ENCODE peak calls at places on chromosomes 1 and 21, in four cellular contexts. One of them, this sample, is unnamed.

GRCh38 chr1:87953732-87954344 is 625.2 kb downstream of the LMO4 start:
- DNase-seq in mucosa of descending colon: peak
- DNase-seq in GM23338: peak
- DNase-seq in uterus: peak
- DNase-seq in this sample: peak

GRCh38 chr1:109207472-109208103 is 6.1 kb upstream of the SARS1 start:
- DNase-seq in uterus: no peak
- DNase-seq in GM23338: no peak
- DNase-seq in mucosa of descending colon: no peak
- DNase-seq in this sample: no peak

GRCh38 chr1:185426761-185427698 is 110.0 kb upstream of the IVNS1ABP start:
- DNase-seq in GM23338: peak
- DNase-seq in uterus: no peak
- DNase-seq in mucosa of descending colon: no peak
- DNase-seq in this sample: no peak

GRCh38 chr1:20373764-20374163 is 83.1 kb downstream of the VWA5B1 start:
- DNase-seq in mucosa of descending colon: no peak
- DNase-seq in GM23338: no peak
- DNase-seq in uterus: no peak
- DNase-seq in this sample: no peak

GRCh38 chr21:42997053-42997452 is 22.7 kb downstream of the PKNOX1 start:
- DNase-seq in GM23338: no peak
- DNase-seq in mucosa of descending colon: no peak
- DNase-seq in uterus: peak
- DNase-seq in this sample: no peak

GRCh38 chr1:59502009-59502691 is 205.3 kb downstream of the FGGY start:
- DNase-seq in GM23338: no peak
- DNase-seq in mucosa of descending colon: no peak
- DNase-seq in uterus: no peak
- DNase-seq in this sample: no peak

GRCh38 chr1:46613661-46614603 is 2.7 kb downstream of the MOB3C start:
- DNase-seq in GM23338: peak
- DNase-seq in mucosa of descending colon: peak
- DNase-seq in uterus: peak
- DNase-seq in this sample: no peak

GRCh38 chr1:88892146-88892877 is 945 bp upstream of the GTF2B start:
- DNase-seq in mucosa of descending colon: no peak
- DNase-seq in uterus: no peak
- DNase-seq in GM23338: peak
- DNase-seq in this sample: no peak

GRCh38 chr1:157390646-157391045 is 161.7 kb downstream of the FCRL5 start:
- DNase-seq in GM23338: no peak
- DNase-seq in mucosa of descending colon: no peak
- DNase-seq in uterus: no peak
- DNase-seq in this sample: no peak

GRCh38 chr1:13812456-13813397 is 112.7 kb downstream of the PRDM2 start:
- DNase-seq in GM23338: no peak
- DNase-seq in mucosa of descending colon: no peak
- DNase-seq in uterus: no peak
- DNase-seq in this sample: no peak

GRCh38 chr21:43597052-43597451 is 62.2 kb downstream of the HSF2BP start:
- DNase-seq in uterus: no peak
- DNase-seq in mucosa of descending colon: no peak
- DNase-seq in GM23338: no peak
- DNase-seq in this sample: no peak

GRCh38 chr1:113146242-113147072 is 73.5 kb downstream of the LRIG2 start:
- DNase-seq in mucosa of descending colon: no peak
- DNase-seq in uterus: no peak
- DNase-seq in GM23338: no peak
- DNase-seq in this sample: no peak

GRCh38 chr1:111510003-111510380 is 6.6 kb upstream of the ADORA3 start:
- DNase-seq in uterus: peak
- DNase-seq in mucosa of descending colon: no peak
- DNase-seq in GM23338: no peak
- DNase-seq in this sample: no peak

GRCh38 chr1:210239295-210240155 is 6.9 kb downstream of the SERTAD4 start:
- DNase-seq in mucosa of descending colon: no peak
- DNase-seq in GM23338: peak
- DNase-seq in uterus: no peak
- DNase-seq in this sample: no peak

GRCh38 chr1:94929351-94929814 is 2.5 kb upstream of the CNN3 start:
- DNase-seq in GM23338: no peak
- DNase-seq in uterus: peak
- DNase-seq in mucosa of descending colon: peak
- DNase-seq in this sample: no peak

GRCh38 chr1:84259376-84259775 is 42.1 kb upstream of the SAMD13 start:
- DNase-seq in uterus: no peak
- DNase-seq in mucosa of descending colon: no peak
- DNase-seq in GM23338: no peak
- DNase-seq in this sample: no peak

GRCh38 chr21:31888936-31889371 is 16.1 kb downstream of the HUNK start:
- DNase-seq in GM23338: peak
- DNase-seq in uterus: no peak
- DNase-seq in mucosa of descending colon: no peak
- DNase-seq in this sample: no peak

GRCh38 chr21:35719105-35719504 is 341.2 kb downstream of the SETD4 start:
- DNase-seq in mucosa of descending colon: no peak
- DNase-seq in GM23338: no peak
- DNase-seq in uterus: no peak
- DNase-seq in this sample: no peak

GRCh38 chr21:41133896-41134522 is 34.0 kb upstream of the BACE2 start:
- DNase-seq in uterus: no peak
- DNase-seq in mucosa of descending colon: no peak
- DNase-seq in GM23338: peak
- DNase-seq in this sample: no peak

GRCh38 chr1:94962745-94963265 is 35.9 kb upstream of the CNN3 start:
- DNase-seq in mucosa of descending colon: peak
- DNase-seq in GM23338: no peak
- DNase-seq in uterus: peak
- DNase-seq in this sample: peak

GRCh38 chr21:25925936-25926335 is 191.2 kb downstream of the GABPA start:
- DNase-seq in GM23338: no peak
- DNase-seq in uterus: peak
- DNase-seq in mucosa of descending colon: no peak
- DNase-seq in this sample: no peak

GRCh38 chr1:79777481-79778219 is 771.1 kb upstream of the ADGRL4 start:
- DNase-seq in GM23338: peak
- DNase-seq in uterus: no peak
- DNase-seq in mucosa of descending colon: no peak
- DNase-seq in this sample: peak

GRCh38 chr1:198970919-198971318 is 332.1 kb downstream of the PTPRC start:
- DNase-seq in GM23338: no peak
- DNase-seq in mucosa of descending colon: no peak
- DNase-seq in uterus: no peak
- DNase-seq in this sample: no peak

GRCh38 chr1:204578867-204579664 is 62.9 kb downstream of the MDM4 start:
- DNase-seq in GM23338: peak
- DNase-seq in uterus: no peak
- DNase-seq in mucosa of descending colon: peak
- DNase-seq in this sample: peak

GRCh38 chr1:43776043-43776761 is 68.9 kb downstream of the ST3GAL3 start:
- DNase-seq in GM23338: no peak
- DNase-seq in uterus: no peak
- DNase-seq in mucosa of descending colon: no peak
- DNase-seq in this sample: no peak

GRCh38 chr1:154405762-154406571 is 824 bp downstream of the IL6R start:
- DNase-seq in GM23338: peak
- DNase-seq in mucosa of descending colon: peak
- DNase-seq in uterus: peak
- DNase-seq in this sample: no peak

GRCh38 chr1:225413708-225414375 is 14.0 kb downstream of the LBR start:
- DNase-seq in GM23338: no peak
- DNase-seq in mucosa of descending colon: no peak
- DNase-seq in uterus: no peak
- DNase-seq in this sample: no peak
- TF ChIP-seq CTCF in GM23338: peak
- TF ChIP-seq CTCF in mucosa of descending colon: no peak
- TF ChIP-seq CTCF in uterus: no peak
- TF ChIP-seq CTCF in this sample: peak

GRCh38 chr1:22290611-22291010 is 147.7 kb upstream of the WNT4 start:
- DNase-seq in mucosa of descending colon: no peak
- DNase-seq in GM23338: no peak
- DNase-seq in uterus: no peak
- DNase-seq in this sample: no peak
- H3K4me3 ChIP-seq in mucosa of descending colon: no peak
- H3K4me3 ChIP-seq in GM23338: no peak
- H3K4me3 ChIP-seq in uterus: no peak
- H3K4me3 ChIP-seq in this sample: no peak

GRCh38 chr1:63915121-63915520 is 141.3 kb downstream of the ROR1 start:
- DNase-seq in mucosa of descending colon: no peak
- DNase-seq in GM23338: peak
- DNase-seq in uterus: no peak
- DNase-seq in this sample: no peak
- TF ChIP-seq CTCF in mucosa of descending colon: no peak
- TF ChIP-seq CTCF in GM23338: peak
- TF ChIP-seq CTCF in uterus: peak
- TF ChIP-seq CTCF in this sample: peak

GRCh38 chr21:38123626-38124025 is 133.2 kb upstream of the KCNJ15 start:
- DNase-seq in uterus: no peak
- DNase-seq in mucosa of descending colon: no peak
- DNase-seq in GM23338: no peak
- DNase-seq in this sample: no peak

GRCh38 chr21:38119793-38120192 is 137.0 kb upstream of the KCNJ15 start:
- DNase-seq in GM23338: no peak
- DNase-seq in mucosa of descending colon: no peak
- DNase-seq in uterus: no peak
- DNase-seq in this sample: no peak

GRCh38 chr21:38115870-38116269 is 140.9 kb upstream of the KCNJ15 start:
- DNase-seq in mucosa of descending colon: no peak
- DNase-seq in uterus: no peak
- DNase-seq in GM23338: no peak
- DNase-seq in this sample: no peak

GRCh38 chr21:38121888-38122705 is 134.7 kb upstream of the KCNJ15 start:
- DNase-seq in GM23338: no peak
- DNase-seq in uterus: no peak
- DNase-seq in mucosa of descending colon: no peak
- DNase-seq in this sample: no peak

DNA sequence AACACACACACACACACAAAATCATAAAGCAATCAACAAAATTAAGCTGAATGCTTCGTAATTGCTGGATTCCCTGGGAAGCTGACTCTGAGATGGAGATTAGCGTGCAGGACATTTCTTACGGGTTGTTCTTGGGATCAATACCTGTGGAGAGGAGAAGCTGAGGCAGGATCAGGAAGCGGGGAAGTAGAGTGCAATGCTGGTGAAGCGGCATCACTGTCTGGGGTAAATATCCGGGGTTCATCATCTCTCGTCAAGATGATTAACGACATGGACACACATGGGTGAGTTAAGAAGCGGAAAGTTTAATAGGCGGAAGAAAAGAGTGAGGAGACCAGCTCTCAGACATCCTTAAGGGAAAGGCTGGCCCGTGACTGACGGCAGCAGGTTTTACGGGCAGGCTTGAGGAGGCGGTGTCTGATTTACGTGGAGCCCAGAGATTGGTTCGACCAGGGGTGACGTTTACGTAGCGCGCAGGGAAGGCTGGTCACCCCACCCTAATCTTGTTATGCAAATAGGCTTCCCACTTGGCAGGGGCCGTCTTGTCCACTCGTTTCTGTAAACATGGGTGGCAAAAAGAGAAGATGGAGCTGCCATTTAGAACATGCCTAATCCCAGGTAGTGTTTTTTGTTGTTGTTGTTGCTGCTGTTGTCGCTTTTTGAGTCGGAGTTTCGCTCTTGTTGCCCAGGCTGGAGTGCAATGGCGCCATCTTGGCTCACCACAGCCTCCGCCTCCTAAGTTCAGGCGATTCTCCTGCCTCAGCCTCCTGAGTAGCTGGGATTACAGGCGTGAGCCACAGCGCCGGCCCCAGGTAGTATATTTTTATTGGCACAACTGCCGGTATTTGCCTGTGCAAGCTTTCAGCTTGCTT is 135.6 kb upstream of the KCNJ15 start:
- DNase-seq in mucosa of descending colon: no peak
- DNase-seq in GM23338: no peak
- DNase-seq in uterus: no peak
- DNase-seq in this sample: no peak
- H3K4me3 ChIP-seq in mucosa of descending colon: no peak
- H3K4me3 ChIP-seq in GM23338: no peak
- H3K4me3 ChIP-seq in uterus: no peak
- H3K4me3 ChIP-seq in this sample: no peak